ENCODE peak calls at places on chromosomes 2 and 18, in six cellular contexts. Y is GM12878, J is GM12892, U is K562, I is H1, E is HepG2. D is an unnamed sample.

GRCh38 chr2:173808676-173809075 is 156.5 kb downstream of the SP3 start:
- DNase-seq in Y (no peak), U (no peak), I (peak; percentile 20), J (no peak), E (no peak), D (no peak)

GRCh38 chr18:22346968-22347611 is 70.6 kb downstream of the CTAGE1 start:
- DNase-seq in J (no peak), U (peak; percentile 19), I (peak; percentile 64), Y (no peak), E (peak; percentile 5), D (no peak)

GRCh38 chr2:205759286-205759685 is 77.0 kb downstream of the NRP2 start:
- DNase-seq in U (no peak), Y (no peak), I (no peak), J (no peak), E (no peak), D (no peak)

GRCh38 chr2:105373895-105374401 is 24.9 kb downstream of the FHL2 start:
- DNase-seq in E (no peak), I (no peak), Y (peak; percentile 66), U (no peak), J (peak; percentile 61), D (peak; percentile 21)

GRCh38 chr2:126649101-126649500 is 6.9 kb upstream of the GYPC start:
- DNase-seq in J (no peak), E (no peak), I (no peak), Y (no peak), U (no peak), D (no peak)

GRCh38 chr2:204585930-204586329 is 40.7 kb downstream of the PARD3B start:
- DNase-seq in J (no peak), U (no peak), Y (no peak), I (no peak), E (no peak), D (no peak)

GRCh38 chr2:134919360-134920210 is 963 bp downstream of the CCNT2 start:
- DNase-seq in J (peak; percentile 6), Y (no peak), U (no peak), I (no peak), E (no peak), D (no peak)

GRCh38 chr2:233053928-233054774 is 6.0 kb upstream of the INPP5D start:
- DNase-seq in J (peak; percentile 84), I (peak; percentile 94), Y (no peak), U (peak; percentile 83), E (peak; percentile 43), D (peak; percentile 83)

GRCh38 chr2:200305797-200306718 is at the start of gene SPATS2L:
- DNase-seq in U (peak; percentile 22), J (peak; percentile 40), Y (no peak), E (peak; percentile 95), I (peak; percentile 69), D (peak; percentile 58)

GRCh38 chr2:111656893-111657292 is 227.1 kb downstream of the ANAPC1 start:
- DNase-seq in I (no peak), U (no peak), J (no peak), Y (no peak), E (no peak), D (no peak)

GRCh38 chr2:176999331-176999730 is 213.3 kb upstream of the HNRNPA3 start:
- DNase-seq in J (no peak), Y (peak; percentile 37), E (no peak), I (no peak), U (peak; percentile 26), D (no peak)

GRCh38 chr2:236205867-236206645 is 37.9 kb upstream of the GBX2 start:
- DNase-seq in Y (no peak), E (no peak), J (no peak), I (no peak), U (no peak), D (no peak)

GRCh38 chr2:207825958-207826330 is 56.2 kb upstream of the FZD5 start:
- DNase-seq in J (no peak), Y (no peak), U (no peak), E (no peak), I (no peak), D (no peak)
- TF ChIP-seq TAF1 in J (no peak), Y (no peak), U (no peak), E (no peak), I (no peak), D (no peak)

GRCh38 chr2:62456721-62457539 is 49.1 kb downstream of the TMEM17 start:
- DNase-seq in U (peak; percentile 83), Y (no peak), E (peak; percentile 63), I (peak; percentile 99), J (peak; percentile 84), D (peak; percentile 86)
- TF ChIP-seq POLR2A in U (no peak), Y (no peak), E (no peak), I (peak; percentile 37), J (no peak), D (no peak)

DNA sequence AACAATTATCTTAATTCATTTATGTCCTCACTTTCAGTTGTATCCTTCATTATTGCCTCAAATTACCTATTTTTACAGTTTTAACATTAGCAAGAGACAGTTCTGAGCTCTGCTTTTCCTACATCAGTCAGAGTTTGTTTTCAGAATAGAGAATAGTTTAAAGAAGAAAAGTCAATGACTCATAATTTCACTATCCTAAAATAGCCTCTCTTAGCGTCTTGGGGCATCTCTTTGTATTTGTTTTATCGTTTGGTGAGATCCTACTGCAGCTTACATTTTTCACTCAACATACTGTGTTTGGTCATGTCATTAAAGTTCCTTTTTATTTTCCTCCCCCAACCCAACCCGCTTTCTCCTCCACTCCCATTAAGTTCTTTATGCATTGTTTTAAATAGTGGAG is 3.8 kb downstream of the SEC11C start:
- DNase-seq in U (no peak), J (no peak), I (no peak), Y (no peak), E (no peak), D (no peak)
- TF ChIP-seq TAF1 in U (no peak), J (no peak), I (no peak), Y (no peak), E (no peak), D (no peak)

DNA sequence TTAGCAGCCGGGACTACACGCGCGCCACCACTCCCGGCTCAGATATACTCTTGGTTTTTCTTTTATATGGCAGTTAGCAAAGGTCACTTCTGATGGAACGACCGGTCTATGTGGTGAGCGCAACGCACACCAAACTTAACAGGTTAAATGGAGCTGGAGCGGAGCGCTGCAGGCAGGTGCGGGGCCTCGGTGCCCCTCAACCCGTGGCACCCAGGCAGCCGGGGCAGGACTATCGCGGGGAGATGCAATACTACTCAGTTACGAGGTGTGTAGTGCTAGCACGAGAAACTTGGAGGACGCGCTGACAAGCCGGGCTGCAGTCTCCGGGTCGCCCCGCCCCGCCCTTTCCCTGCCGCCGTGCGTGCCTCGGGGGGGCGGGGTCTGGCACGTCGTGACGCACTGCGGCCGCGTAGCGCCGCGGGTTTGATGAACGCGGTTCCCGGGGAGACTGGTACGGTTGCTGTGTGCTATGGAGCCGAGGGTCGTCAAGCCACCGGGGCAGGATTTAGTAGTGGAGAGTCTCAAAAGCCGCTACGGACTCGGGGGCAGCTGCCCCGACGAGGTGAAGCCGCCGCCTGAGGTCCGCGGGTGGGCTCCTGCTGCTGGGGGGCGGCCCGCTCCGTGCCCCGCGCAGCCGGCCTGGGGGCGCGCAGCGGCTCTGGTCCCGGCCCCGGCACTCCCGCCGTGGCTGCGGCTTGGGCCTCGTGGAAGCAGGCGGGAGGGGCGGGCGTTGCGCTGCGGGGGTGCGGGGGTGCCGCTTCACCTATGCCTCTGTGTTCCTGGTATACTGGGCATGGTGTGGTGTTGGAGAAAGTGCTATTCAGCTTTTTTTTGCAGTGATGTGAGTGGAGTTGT is at the start of gene CCDC138:
- DNase-seq in E (peak; percentile 87), I (peak; percentile 95), Y (peak; percentile 35), J (peak; percentile 86), U (peak; percentile 92), D (peak; percentile 84)
- TF ChIP-seq POLR2A in E (peak; percentile 90), I (peak; percentile 97), Y (peak; percentile 85), J (peak; percentile 76), U (peak; percentile 89), D (peak; percentile 52)

GRCh38 chr2:86016581-86016980 is 89.1 kb downstream of the POLR1A start:
- DNase-seq in I (no peak), E (no peak), Y (no peak), J (no peak), U (no peak), D (no peak)
- TF ChIP-seq TAF1 in I (no peak), E (no peak), Y (no peak), J (no peak), U (no peak), D (no peak)

GRCh38 chr2:42098571-42099430 is 51.0 kb downstream of the PKDCC start:
- DNase-seq in E (no peak), J (no peak), I (no peak), U (no peak), Y (no peak), D (no peak)

GRCh38 chr2:42096869-42097591 is 49.2 kb downstream of the PKDCC start:
- DNase-seq in U (no peak), E (no peak), Y (no peak), J (no peak), I (no peak), D (no peak)

GRCh38 chr2:42092084-42092996 is 44.5 kb downstream of the PKDCC start:
- DNase-seq in E (peak; percentile 98), I (no peak), U (no peak), J (no peak), Y (no peak), D (no peak)

GRCh38 chr2:42094114-42094513 is 46.3 kb downstream of the PKDCC start:
- DNase-seq in J (no peak), I (no peak), E (no peak), Y (no peak), U (no peak), D (no peak)

GRCh38 chr2:42095923-42096408 is 48.1 kb downstream of the PKDCC start:
- DNase-seq in I (peak; percentile 59), U (peak; percentile 40), E (peak; percentile 81), Y (no peak), J (no peak), D (no peak)
- TF ChIP-seq POLR2A in I (no peak), U (no peak), E (no peak), Y (no peak), J (no peak), D (no peak)

D was measured in GM12891.